ENCODE peak calls at places on chromosome 6, in nine cellular contexts. Q is Peyer's patch; I is GM23338; Y is kidney; V is CD8-positive, alpha-beta memory T cell; R is H9; K is fibroblast of lung; B is CD8-positive, alpha-beta T cell; H is naive thymus-derived CD4-positive, alpha-beta T cell. X is an unnamed sample.

GRCh38 chr6:25769983-25770382 is 15.4 kb downstream of the SLC17A4 start:
- DNase-seq in Q (no peak), I (no peak), Y (no peak), V (no peak), R (no peak), K (no peak), B (no peak), H (no peak), X (no peak)

GRCh38 chr6:170125447-170126300 is 165.2 kb downstream of the DLL1 start:
- DNase-seq in Q (peak; percentile 24), I (no peak), Y (peak; percentile 45), V (no peak), R (peak; percentile 25), K (no peak), B (no peak), H (no peak), X (no peak)

GRCh38 chr6:33082702-33083101 is 6.9 kb downstream of the HLA-DPB1 start:
- DNase-seq in Q (peak; percentile 78), I (peak; percentile 87), Y (no peak), V (no peak), R (peak; percentile 72), K (peak; percentile 49), B (no peak), H (no peak), X (peak; percentile 53)

GRCh38 chr6:132961610-132962009 is 147.2 kb downstream of the RPS12 start:
- DNase-seq in Q (no peak), I (peak; percentile 52), Y (no peak), V (no peak), R (peak; percentile 39), K (no peak), B (no peak), H (no peak), X (no peak)

GRCh38 chr6:21278078-21278790 is 315.3 kb upstream of the SOX4 start:
- DNase-seq in Q (no peak), I (no peak), Y (no peak), V (no peak), R (no peak), K (peak; percentile 14), B (no peak), H (no peak), X (no peak)

GRCh38 chr6:149213829-149214228 is 103.7 kb upstream of the TAB2 start:
- DNase-seq in Q (no peak), I (no peak), Y (no peak), V (no peak), R (no peak), K (peak; percentile 52), B (no peak), H (no peak), X (no peak)

GRCh38 chr6:165091121-165091785 is 218.2 kb downstream of the C6orf118 start:
- DNase-seq in Q (no peak), I (no peak), Y (peak; percentile 69), V (no peak), R (no peak), K (no peak), B (no peak), H (no peak), X (no peak)

GRCh38 chr6:82612475-82612874 is 248.9 kb downstream of the TPBG start:
- DNase-seq in Q (no peak), I (no peak), Y (no peak), V (no peak), R (no peak), K (no peak), B (no peak), H (no peak), X (no peak)

GRCh38 chr6:112936476-112936875 is 589.3 kb downstream of the RFPL4B start:
- DNase-seq in Q (no peak), I (no peak), Y (no peak), V (no peak), R (no peak), K (peak; percentile 85), B (no peak), H (no peak), X (no peak)

GRCh38 chr6:82646231-82646615 is 282.6 kb downstream of the TPBG start:
- DNase-seq in Q (no peak), I (no peak), Y (no peak), V (no peak), R (no peak), K (no peak), B (no peak), H (no peak), X (no peak)

GRCh38 chr6:158321960-158322359 is 9.7 kb downstream of the TULP4 start:
- DNase-seq in Q (no peak), I (no peak), Y (no peak), V (no peak), R (no peak), K (peak; percentile 68), B (no peak), H (no peak), X (no peak)

GRCh38 chr6:161242779-161243693 is 30.8 kb downstream of the AGPAT4 start:
- DNase-seq in Q (no peak), I (peak; percentile 78), Y (no peak), V (peak; percentile 63), R (peak; percentile 87), K (peak; percentile 80), B (peak; percentile 65), H (no peak), X (no peak)

GRCh38 chr6:155287762-155288161 is 23.9 kb downstream of the CLDN20 start:
- DNase-seq in Q (no peak), I (no peak), Y (no peak), V (no peak), R (no peak), K (no peak), B (no peak), H (no peak), X (no peak)

GRCh38 chr6:128569737-128570438 is 49.5 kb upstream of the PTPRK start:
- DNase-seq in Q (no peak), I (peak; percentile 46), Y (no peak), V (no peak), R (no peak), K (peak; percentile 77), B (no peak), H (no peak), X (peak; percentile 5)

GRCh38 chr6:74609857-74610256 is 596.0 kb downstream of the COL12A1 start:
- DNase-seq in Q (no peak), I (no peak), Y (no peak), V (no peak), R (no peak), K (no peak), B (no peak), H (no peak), X (no peak)

GRCh38 chr6:159766923-159767322 is 5.1 kb downstream of the ACAT2 start:
- DNase-seq in Q (no peak), I (no peak), Y (no peak), V (no peak), R (no peak), K (no peak), B (no peak), H (no peak), X (no peak)

GRCh38 chr6:20577280-20577679 is 43.0 kb downstream of the CDKAL1 start:
- DNase-seq in Q (no peak), I (no peak), Y (no peak), V (no peak), R (no peak), K (no peak), B (no peak), H (no peak), X (no peak)

DNA sequence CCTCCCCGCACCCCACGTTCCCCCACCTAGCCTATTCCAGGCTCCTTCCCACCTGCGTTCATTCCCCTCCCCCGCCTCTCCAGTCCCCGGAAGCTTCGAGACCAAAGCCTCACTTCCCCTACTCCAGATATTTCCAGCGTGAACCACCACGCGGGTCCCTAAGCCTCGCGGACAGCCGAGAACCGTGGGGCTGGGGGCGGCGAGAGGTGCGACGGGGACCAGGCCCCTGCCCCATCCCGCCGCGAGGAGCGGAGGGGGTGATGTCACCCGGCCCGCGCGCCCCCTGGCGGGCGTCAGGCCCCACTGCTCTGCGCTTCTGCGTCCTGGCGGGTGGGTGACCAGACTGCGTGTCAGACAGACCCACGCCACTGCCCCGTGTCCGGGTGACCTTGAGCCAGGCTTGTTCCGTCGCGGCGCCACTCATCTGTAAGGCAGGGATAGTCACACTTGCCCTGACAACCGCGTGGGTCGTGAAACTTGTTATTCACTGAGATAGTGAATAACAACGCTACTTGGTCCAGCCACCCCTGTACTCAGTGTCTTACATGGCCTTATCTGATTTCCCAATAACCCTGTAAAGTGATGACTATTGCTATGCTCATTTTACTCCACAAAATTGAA is 9.0 kb upstream of the HSP90AB1 start:
- DNase-seq in Q (peak; percentile 88), I (peak; percentile 81), Y (peak; percentile 92), V (peak; percentile 72), R (peak; percentile 69), K (peak; percentile 62), B (peak; percentile 79), H (peak; percentile 75), X (peak; percentile 74)
- H3K4me1 ChIP-seq in Q (no peaks in the 10 kb centered on the region), I (peaks cover 19% of the 10 kb centered on the region), Y (peaks cover 27% of the 10 kb centered on the region), V (peaks cover 12% of the 10 kb centered on the region), R (no peaks in the 10 kb centered on the region), K (peaks cover 18% of the 10 kb centered on the region), B (peaks cover 12% of the 10 kb centered on the region), H (peaks cover 5% of the 10 kb centered on the region), X (no peaks in the 10 kb centered on the region)

DNA sequence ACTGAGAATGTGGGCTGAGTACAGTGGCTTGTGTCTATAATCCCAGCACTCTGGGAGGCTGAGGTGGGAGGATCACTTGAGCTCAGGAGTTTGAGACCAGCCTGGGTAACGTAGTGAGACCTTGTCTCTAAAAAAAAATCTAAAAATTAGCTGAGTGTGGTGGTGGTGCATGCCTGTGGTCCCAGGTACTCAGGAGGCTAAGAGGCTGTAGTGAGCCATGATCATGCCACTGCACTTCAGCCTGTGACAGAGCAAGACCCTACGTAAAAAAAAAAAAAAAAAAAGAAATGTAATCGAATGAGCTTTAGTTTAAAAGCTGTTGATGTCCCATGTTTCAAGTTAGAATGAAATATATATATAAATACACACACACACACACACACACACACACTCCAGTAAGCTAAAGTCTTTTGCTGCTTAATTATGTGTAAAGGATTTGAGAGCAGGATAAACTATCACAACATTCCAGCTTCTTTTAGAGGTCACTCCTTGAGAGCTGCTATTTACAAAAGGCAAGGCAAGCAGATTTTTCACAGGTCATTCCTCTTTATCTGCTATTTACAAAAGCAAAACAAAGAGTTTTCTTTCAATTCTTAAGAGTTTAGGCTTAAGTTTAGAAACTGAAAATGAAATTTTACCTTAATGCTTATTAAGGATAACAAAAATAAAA is 4.7 kb upstream of the MICAL1 start:
- DNase-seq in Q (peak; percentile 17), I (no peak), Y (no peak), V (no peak), R (no peak), K (no peak), B (no peak), H (no peak), X (no peak)
- H3K27ac ChIP-seq in Q (no peak overlapping the region), I (no peak overlapping the region), Y (no peak overlapping the region), V (no peak overlapping the region), R (no peak overlapping the region), K (no peak overlapping the region), B (no peak overlapping the region), H (peak overlapping the region; percentile 55), X (no peak overlapping the region)

GRCh38 chr6:16749516-16750485 is 11.5 kb downstream of the ATXN1 start:
- DNase-seq in Q (no peak), I (no peak), Y (no peak), V (no peak), R (no peak), K (no peak), B (no peak), H (no peak), X (no peak)
- H3K4me1 ChIP-seq in Q (peaks cover 5% of the 10 kb centered on the region), I (peaks cover 8% of the 10 kb centered on the region), Y (peaks cover 21% of the 10 kb centered on the region), V (peaks cover 7% of the 10 kb centered on the region), R (peaks cover 2% of the 10 kb centered on the region), K (peaks cover 20% of the 10 kb centered on the region), B (no peaks in the 10 kb centered on the region), H (no peaks in the 10 kb centered on the region), X (peaks cover 7% of the 10 kb centered on the region)

DNA sequence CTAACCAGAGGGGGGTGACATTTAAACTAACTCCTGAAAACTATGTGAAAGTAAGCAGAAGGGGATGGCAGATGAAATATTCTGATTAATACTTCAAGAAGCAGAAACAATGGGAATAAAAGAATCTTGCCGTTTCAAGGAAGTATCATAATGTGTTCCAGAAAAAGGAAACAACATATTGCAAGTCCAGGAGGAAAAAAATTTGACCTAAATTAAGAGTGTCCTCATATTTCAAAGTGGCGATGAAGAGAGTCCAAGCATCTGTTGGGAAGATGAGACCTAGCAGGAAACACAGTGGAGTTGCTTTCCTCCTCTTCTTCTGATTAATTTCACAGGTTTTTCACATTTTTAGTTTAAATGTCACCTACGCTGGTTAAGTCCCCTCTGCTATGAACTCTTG is 45.6 kb upstream of the TNFAIP3 start:
- DNase-seq in Q (no peak), I (no peak), Y (no peak), V (no peak), R (no peak), K (no peak), B (no peak), H (no peak), X (no peak)
- H3K27ac ChIP-seq in Q (no peak overlapping the region), I (no peak overlapping the region), Y (no peak overlapping the region), V (no peak overlapping the region), R (no peak overlapping the region), K (peak overlapping the region; percentile 49), B (no peak overlapping the region), H (peak overlapping the region; percentile 99), X (no peak overlapping the region)

X was measured in small intestine.